ENCODE peak calls at places on chromosomes 4 and X, in four cellular contexts. One of them, this sample, is unnamed.

GRCh38 chrX:154430504-154430903 is 2.0 kb downstream of the ATP6AP1 start:
- DNase-seq in DMS153: no peak
- DNase-seq in stimulated activated CD8-positive, alpha-beta memory T cell treated with anti-CD3 and anti-CD28 coated beads, Interleukin-7, amount 100 ng/mL, for 24 hours: no peak
- DNase-seq in cardiac muscle cell: no peak
- DNase-seq in this sample: no peak

GRCh38 chr4:38046735-38047487 is 86.7 kb downstream of the PTTG2 start:
- DNase-seq in DMS153: no peak
- DNase-seq in stimulated activated CD8-positive, alpha-beta memory T cell treated with anti-CD3 and anti-CD28 coated beads, Interleukin-7, amount 100 ng/mL, for 24 hours: no peak
- DNase-seq in cardiac muscle cell: peak
- DNase-seq in this sample: no peak

GRCh38 chr4:56410247-56410646 is 23.0 kb upstream of the AASDH start:
- DNase-seq in DMS153: peak
- DNase-seq in stimulated activated CD8-positive, alpha-beta memory T cell treated with anti-CD3 and anti-CD28 coated beads, Interleukin-7, amount 100 ng/mL, for 24 hours: no peak
- DNase-seq in cardiac muscle cell: peak
- DNase-seq in this sample: peak

GRCh38 chrX:1451676-1452496 is 823 bp downstream of the ASMTL start:
- DNase-seq in DMS153: no peak
- DNase-seq in stimulated activated CD8-positive, alpha-beta memory T cell treated with anti-CD3 and anti-CD28 coated beads, Interleukin-7, amount 100 ng/mL, for 24 hours: no peak
- DNase-seq in cardiac muscle cell: no peak
- DNase-seq in this sample: no peak

GRCh38 chrX:18886344-18887161 is 97.4 kb downstream of the PHKA2 start:
- DNase-seq in DMS153: no peak
- DNase-seq in stimulated activated CD8-positive, alpha-beta memory T cell treated with anti-CD3 and anti-CD28 coated beads, Interleukin-7, amount 100 ng/mL, for 24 hours: peak
- DNase-seq in cardiac muscle cell: peak
- DNase-seq in this sample: no peak

GRCh38 chrX:45806410-45807121 is 605.9 kb upstream of the DIPK2B start:
- DNase-seq in DMS153: no peak
- DNase-seq in stimulated activated CD8-positive, alpha-beta memory T cell treated with anti-CD3 and anti-CD28 coated beads, Interleukin-7, amount 100 ng/mL, for 24 hours: no peak
- DNase-seq in cardiac muscle cell: peak
- DNase-seq in this sample: no peak

GRCh38 chr4:99383833-99384392 is 31.4 kb upstream of the ADH1C start:
- DNase-seq in DMS153: no peak
- DNase-seq in stimulated activated CD8-positive, alpha-beta memory T cell treated with anti-CD3 and anti-CD28 coated beads, Interleukin-7, amount 100 ng/mL, for 24 hours: no peak
- DNase-seq in cardiac muscle cell: no peak
- DNase-seq in this sample: no peak

GRCh38 chrX:17563076-17563475 is 174.2 kb upstream of the SCML1 start:
- DNase-seq in DMS153: no peak
- DNase-seq in stimulated activated CD8-positive, alpha-beta memory T cell treated with anti-CD3 and anti-CD28 coated beads, Interleukin-7, amount 100 ng/mL, for 24 hours: no peak
- DNase-seq in cardiac muscle cell: no peak
- DNase-seq in this sample: no peak

GRCh38 chr4:125244848-125245450 is 69.8 kb upstream of the FAT4 start:
- DNase-seq in DMS153: no peak
- DNase-seq in stimulated activated CD8-positive, alpha-beta memory T cell treated with anti-CD3 and anti-CD28 coated beads, Interleukin-7, amount 100 ng/mL, for 24 hours: no peak
- DNase-seq in cardiac muscle cell: peak
- DNase-seq in this sample: no peak

GRCh38 chr4:32987111-32987510 is 2266.9 kb downstream of the PCDH7 start:
- DNase-seq in DMS153: no peak
- DNase-seq in stimulated activated CD8-positive, alpha-beta memory T cell treated with anti-CD3 and anti-CD28 coated beads, Interleukin-7, amount 100 ng/mL, for 24 hours: no peak
- DNase-seq in cardiac muscle cell: no peak
- DNase-seq in this sample: no peak

GRCh38 chr4:7425591-7426468 is 8.9 kb downstream of the PSAPL1 start:
- DNase-seq in DMS153: no peak
- DNase-seq in stimulated activated CD8-positive, alpha-beta memory T cell treated with anti-CD3 and anti-CD28 coated beads, Interleukin-7, amount 100 ng/mL, for 24 hours: no peak
- DNase-seq in cardiac muscle cell: no peak
- DNase-seq in this sample: no peak

GRCh38 chr4:3436798-3437581 is 4.8 kb upstream of the HGFAC start:
- DNase-seq in DMS153: peak
- DNase-seq in stimulated activated CD8-positive, alpha-beta memory T cell treated with anti-CD3 and anti-CD28 coated beads, Interleukin-7, amount 100 ng/mL, for 24 hours: no peak
- DNase-seq in cardiac muscle cell: no peak
- DNase-seq in this sample: no peak

GRCh38 chr4:17932041-17932440 is 89.5 kb downstream of the LCORL start:
- DNase-seq in DMS153: no peak
- DNase-seq in stimulated activated CD8-positive, alpha-beta memory T cell treated with anti-CD3 and anti-CD28 coated beads, Interleukin-7, amount 100 ng/mL, for 24 hours: no peak
- DNase-seq in cardiac muscle cell: no peak
- DNase-seq in this sample: no peak

GRCh38 chr4:145487626-145488025 is 6.0 kb downstream of the SMAD1 start:
- DNase-seq in DMS153: no peak
- DNase-seq in stimulated activated CD8-positive, alpha-beta memory T cell treated with anti-CD3 and anti-CD28 coated beads, Interleukin-7, amount 100 ng/mL, for 24 hours: no peak
- DNase-seq in cardiac muscle cell: no peak
- DNase-seq in this sample: no peak

GRCh38 chrX:54807524-54808108 is at the start of gene MAGED2:
- DNase-seq in DMS153: no peak
- DNase-seq in stimulated activated CD8-positive, alpha-beta memory T cell treated with anti-CD3 and anti-CD28 coated beads, Interleukin-7, amount 100 ng/mL, for 24 hours: no peak
- DNase-seq in cardiac muscle cell: peak
- DNase-seq in this sample: peak

GRCh38 chr4:21856754-21857153 is 91.8 kb downstream of the KCNIP4 start:
- DNase-seq in DMS153: no peak
- DNase-seq in stimulated activated CD8-positive, alpha-beta memory T cell treated with anti-CD3 and anti-CD28 coated beads, Interleukin-7, amount 100 ng/mL, for 24 hours: no peak
- DNase-seq in cardiac muscle cell: no peak
- DNase-seq in this sample: no peak

GRCh38 chrX:153649178-153649914 is 2.3 kb downstream of the DUSP9 start:
- DNase-seq in DMS153: peak
- DNase-seq in stimulated activated CD8-positive, alpha-beta memory T cell treated with anti-CD3 and anti-CD28 coated beads, Interleukin-7, amount 100 ng/mL, for 24 hours: no peak
- DNase-seq in cardiac muscle cell: peak
- DNase-seq in this sample: no peak

GRCh38 chr4:71380721-71381120 is 41.9 kb downstream of the SLC4A4 start:
- DNase-seq in DMS153: no peak
- DNase-seq in stimulated activated CD8-positive, alpha-beta memory T cell treated with anti-CD3 and anti-CD28 coated beads, Interleukin-7, amount 100 ng/mL, for 24 hours: no peak
- DNase-seq in cardiac muscle cell: no peak
- DNase-seq in this sample: no peak

GRCh38 chr4:11367371-11367770 is 61.3 kb downstream of the HS3ST1 start:
- DNase-seq in DMS153: no peak
- DNase-seq in stimulated activated CD8-positive, alpha-beta memory T cell treated with anti-CD3 and anti-CD28 coated beads, Interleukin-7, amount 100 ng/mL, for 24 hours: no peak
- DNase-seq in cardiac muscle cell: peak
- DNase-seq in this sample: no peak

GRCh38 chr4:187204389-187204920 is 480.8 kb upstream of the FAT1 start:
- DNase-seq in DMS153: no peak
- DNase-seq in stimulated activated CD8-positive, alpha-beta memory T cell treated with anti-CD3 and anti-CD28 coated beads, Interleukin-7, amount 100 ng/mL, for 24 hours: no peak
- DNase-seq in cardiac muscle cell: no peak
- DNase-seq in this sample: no peak

GRCh38 chr4:187301923-187302322 is 578.3 kb upstream of the FAT1 start:
- DNase-seq in DMS153: no peak
- DNase-seq in stimulated activated CD8-positive, alpha-beta memory T cell treated with anti-CD3 and anti-CD28 coated beads, Interleukin-7, amount 100 ng/mL, for 24 hours: no peak
- DNase-seq in cardiac muscle cell: no peak
- DNase-seq in this sample: no peak

GRCh38 chr4:111027526-111027925 is 404.6 kb upstream of the PITX2 start:
- DNase-seq in DMS153: no peak
- DNase-seq in stimulated activated CD8-positive, alpha-beta memory T cell treated with anti-CD3 and anti-CD28 coated beads, Interleukin-7, amount 100 ng/mL, for 24 hours: no peak
- DNase-seq in cardiac muscle cell: no peak
- DNase-seq in this sample: no peak

GRCh38 chr4:15396157-15396800 is 31.6 kb upstream of the C1QTNF7 start:
- DNase-seq in DMS153: no peak
- DNase-seq in stimulated activated CD8-positive, alpha-beta memory T cell treated with anti-CD3 and anti-CD28 coated beads, Interleukin-7, amount 100 ng/mL, for 24 hours: peak
- DNase-seq in cardiac muscle cell: peak
- DNase-seq in this sample: no peak

GRCh38 chrX:37672563-37672962 is 13.0 kb upstream of the XK start:
- DNase-seq in DMS153: no peak
- DNase-seq in stimulated activated CD8-positive, alpha-beta memory T cell treated with anti-CD3 and anti-CD28 coated beads, Interleukin-7, amount 100 ng/mL, for 24 hours: no peak
- DNase-seq in cardiac muscle cell: no peak
- DNase-seq in this sample: no peak

GRCh38 chr4:3480528-3481112 is 17.5 kb downstream of the DOK7 start:
- DNase-seq in DMS153: peak
- DNase-seq in stimulated activated CD8-positive, alpha-beta memory T cell treated with anti-CD3 and anti-CD28 coated beads, Interleukin-7, amount 100 ng/mL, for 24 hours: peak
- DNase-seq in cardiac muscle cell: peak
- DNase-seq in this sample: no peak

GRCh38 chr4:7414046-7414445 is 20.7 kb downstream of the PSAPL1 start:
- DNase-seq in DMS153: no peak
- DNase-seq in stimulated activated CD8-positive, alpha-beta memory T cell treated with anti-CD3 and anti-CD28 coated beads, Interleukin-7, amount 100 ng/mL, for 24 hours: no peak
- DNase-seq in cardiac muscle cell: no peak
- DNase-seq in this sample: no peak

GRCh38 chrX:70132244-70132643 is 1.0 kb upstream of the IGBP1 start:
- DNase-seq in DMS153: no peak
- DNase-seq in stimulated activated CD8-positive, alpha-beta memory T cell treated with anti-CD3 and anti-CD28 coated beads, Interleukin-7, amount 100 ng/mL, for 24 hours: no peak
- DNase-seq in cardiac muscle cell: no peak
- DNase-seq in this sample: no peak

GRCh38 chr4:116639070-116639577 is 446.3 kb downstream of the TRAM1L1 start:
- DNase-seq in DMS153: no peak
- DNase-seq in stimulated activated CD8-positive, alpha-beta memory T cell treated with anti-CD3 and anti-CD28 coated beads, Interleukin-7, amount 100 ng/mL, for 24 hours: no peak
- DNase-seq in cardiac muscle cell: no peak
- DNase-seq in this sample: no peak

GRCh38 chrX:154549766-154550165 is 2.3 kb downstream of the IKBKG start:
- DNase-seq in DMS153: no peak
- DNase-seq in stimulated activated CD8-positive, alpha-beta memory T cell treated with anti-CD3 and anti-CD28 coated beads, Interleukin-7, amount 100 ng/mL, for 24 hours: no peak
- DNase-seq in cardiac muscle cell: no peak
- DNase-seq in this sample: no peak

GRCh38 chr4:8853249-8853648 is 18.4 kb downstream of the HMX1 start:
- DNase-seq in DMS153: no peak
- DNase-seq in stimulated activated CD8-positive, alpha-beta memory T cell treated with anti-CD3 and anti-CD28 coated beads, Interleukin-7, amount 100 ng/mL, for 24 hours: no peak
- DNase-seq in cardiac muscle cell: no peak
- DNase-seq in this sample: no peak

GRCh38 chr4:182212211-182212761 is 30.9 kb upstream of the TENM3 start:
- DNase-seq in DMS153: peak
- DNase-seq in stimulated activated CD8-positive, alpha-beta memory T cell treated with anti-CD3 and anti-CD28 coated beads, Interleukin-7, amount 100 ng/mL, for 24 hours: no peak
- DNase-seq in cardiac muscle cell: peak
- DNase-seq in this sample: no peak

GRCh38 chrX:38732866-38733265 is 68.4 kb upstream of the MID1IP1 start:
- DNase-seq in DMS153: no peak
- DNase-seq in stimulated activated CD8-positive, alpha-beta memory T cell treated with anti-CD3 and anti-CD28 coated beads, Interleukin-7, amount 100 ng/mL, for 24 hours: no peak
- DNase-seq in cardiac muscle cell: no peak
- DNase-seq in this sample: no peak

GRCh38 chr4:13529130-13529919 is 15.0 kb downstream of the NKX3-2 start:
- DNase-seq in DMS153: no peak
- DNase-seq in stimulated activated CD8-positive, alpha-beta memory T cell treated with anti-CD3 and anti-CD28 coated beads, Interleukin-7, amount 100 ng/mL, for 24 hours: no peak
- DNase-seq in cardiac muscle cell: no peak
- DNase-seq in this sample: no peak

GRCh38 chrX:119503484-119503861 is 35.2 kb downstream of the SLC25A5 start:
- DNase-seq in DMS153: peak
- DNase-seq in stimulated activated CD8-positive, alpha-beta memory T cell treated with anti-CD3 and anti-CD28 coated beads, Interleukin-7, amount 100 ng/mL, for 24 hours: no peak
- DNase-seq in cardiac muscle cell: no peak
- DNase-seq in this sample: peak